ENCODE peak calls at places on chromosomes 7 and 10, in six cellular contexts. One of them, this sample, is unnamed.

GRCh38 chr10:90047243-90047729 is 345.9 kb downstream of the KIF20B start:
- DNase-seq in Peyer's patch: no peak
- DNase-seq in uterus: no peak
- DNase-seq in K562: no peak
- DNase-seq in lower leg skin: no peak
- DNase-seq in heart left ventricle: no peak
- DNase-seq in this sample: no peak

GRCh38 chr7:54469740-54470139 is 72.4 kb upstream of the VSTM2A start:
- DNase-seq in Peyer's patch: no peak
- DNase-seq in uterus: no peak
- DNase-seq in K562: no peak
- DNase-seq in lower leg skin: no peak
- DNase-seq in heart left ventricle: no peak
- DNase-seq in this sample: no peak

GRCh38 chr10:107013258-107014001 is 151.1 kb downstream of the SORCS1 start:
- DNase-seq in Peyer's patch: no peak
- DNase-seq in uterus: no peak
- DNase-seq in K562: no peak
- DNase-seq in lower leg skin: no peak
- DNase-seq in heart left ventricle: no peak
- DNase-seq in this sample: no peak

GRCh38 chr7:158397885-158398284 is 189.7 kb downstream of the PTPRN2 start:
- DNase-seq in Peyer's patch: no peak
- DNase-seq in uterus: no peak
- DNase-seq in K562: no peak
- DNase-seq in lower leg skin: no peak
- DNase-seq in heart left ventricle: no peak
- DNase-seq in this sample: no peak

GRCh38 chr7:90411510-90411909 is 8.2 kb downstream of the CLDN12 start:
- DNase-seq in Peyer's patch: no peak
- DNase-seq in uterus: no peak
- DNase-seq in K562: no peak
- DNase-seq in lower leg skin: no peak
- DNase-seq in heart left ventricle: no peak
- DNase-seq in this sample: no peak

GRCh38 chr10:22779331-22780019 is 65.1 kb upstream of the PIP4K2A start:
- DNase-seq in Peyer's patch: no peak
- DNase-seq in uterus: no peak
- DNase-seq in K562: no peak
- DNase-seq in lower leg skin: no peak
- DNase-seq in heart left ventricle: no peak
- DNase-seq in this sample: no peak

GRCh38 chr10:86446424-86446823 is 75.2 kb downstream of the WAPL start:
- DNase-seq in Peyer's patch: no peak
- DNase-seq in uterus: no peak
- DNase-seq in K562: no peak
- DNase-seq in lower leg skin: no peak
- DNase-seq in heart left ventricle: no peak
- DNase-seq in this sample: no peak

GRCh38 chr7:73358590-73359275 is 30.8 kb downstream of the FKBP6 start:
- DNase-seq in Peyer's patch: no peak
- DNase-seq in uterus: no peak
- DNase-seq in K562: no peak
- DNase-seq in lower leg skin: no peak
- DNase-seq in heart left ventricle: no peak
- DNase-seq in this sample: no peak

GRCh38 chr7:82020076-82020475 is 250.2 kb upstream of the HGF start:
- DNase-seq in Peyer's patch: no peak
- DNase-seq in uterus: no peak
- DNase-seq in K562: no peak
- DNase-seq in lower leg skin: no peak
- DNase-seq in heart left ventricle: no peak
- DNase-seq in this sample: no peak

GRCh38 chr7:54839538-54840213 is 80.7 kb upstream of the SEC61G start:
- DNase-seq in Peyer's patch: peak; percentile 58
- DNase-seq in uterus: no peak
- DNase-seq in K562: no peak
- DNase-seq in lower leg skin: peak; percentile 66
- DNase-seq in heart left ventricle: peak; percentile 81
- DNase-seq in this sample: peak; percentile 46

GRCh38 chr10:30445716-30446115 is 11.7 kb downstream of the MAP3K8 start:
- DNase-seq in Peyer's patch: no peak
- DNase-seq in uterus: no peak
- DNase-seq in K562: no peak
- DNase-seq in lower leg skin: no peak
- DNase-seq in heart left ventricle: no peak
- DNase-seq in this sample: no peak

GRCh38 chr10:113788604-113789083 is 37.2 kb downstream of the PLEKHS1 start:
- DNase-seq in Peyer's patch: no peak
- DNase-seq in uterus: no peak
- DNase-seq in K562: peak; percentile 10
- DNase-seq in lower leg skin: peak; percentile 52
- DNase-seq in heart left ventricle: no peak
- DNase-seq in this sample: no peak

GRCh38 chr10:90579602-90580242 is 278.1 kb downstream of the HTR7 start:
- DNase-seq in Peyer's patch: no peak
- DNase-seq in uterus: no peak
- DNase-seq in K562: no peak
- DNase-seq in lower leg skin: no peak
- DNase-seq in heart left ventricle: no peak
- DNase-seq in this sample: no peak

GRCh38 chr7:455110-455928 is 64.3 kb downstream of the PDGFA start:
- DNase-seq in Peyer's patch: no peak
- DNase-seq in uterus: peak; percentile 48
- DNase-seq in K562: peak; percentile 89
- DNase-seq in lower leg skin: no peak
- DNase-seq in heart left ventricle: peak; percentile 78
- DNase-seq in this sample: peak; percentile 42

GRCh38 chr10:122163182-122164027 is 107.7 kb upstream of the BTBD16 start:
- DNase-seq in Peyer's patch: no peak
- DNase-seq in uterus: no peak
- DNase-seq in K562: no peak
- DNase-seq in lower leg skin: no peak
- DNase-seq in heart left ventricle: no peak
- DNase-seq in this sample: no peak

GRCh38 chr7:14191686-14192098 is 202.2 kb upstream of the ETV1 start:
- DNase-seq in Peyer's patch: no peak
- DNase-seq in uterus: no peak
- DNase-seq in K562: no peak
- DNase-seq in lower leg skin: no peak
- DNase-seq in heart left ventricle: no peak
- DNase-seq in this sample: no peak

GRCh38 chr7:17474724-17475344 is 176.4 kb downstream of the AHR start:
- DNase-seq in Peyer's patch: no peak
- DNase-seq in uterus: no peak
- DNase-seq in K562: no peak
- DNase-seq in lower leg skin: no peak
- DNase-seq in heart left ventricle: no peak
- DNase-seq in this sample: no peak

GRCh38 chr10:15370741-15371701 is at the start of gene FAM171A1:
- DNase-seq in Peyer's patch: peak; percentile 82
- DNase-seq in uterus: peak; percentile 30
- DNase-seq in K562: peak; percentile 79
- DNase-seq in lower leg skin: no peak
- DNase-seq in heart left ventricle: peak; percentile 45
- DNase-seq in this sample: peak; percentile 68

GRCh38 chr7:108004220-108005142 is 1.5 kb upstream of the LAMB1 start:
- DNase-seq in Peyer's patch: no peak
- DNase-seq in uterus: peak; percentile 46
- DNase-seq in K562: no peak
- DNase-seq in lower leg skin: no peak
- DNase-seq in heart left ventricle: no peak
- DNase-seq in this sample: no peak

GRCh38 chr7:107530749-107531148 is 33.0 kb downstream of the COG5 start:
- DNase-seq in Peyer's patch: no peak
- DNase-seq in uterus: no peak
- DNase-seq in K562: no peak
- DNase-seq in lower leg skin: no peak
- DNase-seq in heart left ventricle: no peak
- DNase-seq in this sample: no peak

DNA sequence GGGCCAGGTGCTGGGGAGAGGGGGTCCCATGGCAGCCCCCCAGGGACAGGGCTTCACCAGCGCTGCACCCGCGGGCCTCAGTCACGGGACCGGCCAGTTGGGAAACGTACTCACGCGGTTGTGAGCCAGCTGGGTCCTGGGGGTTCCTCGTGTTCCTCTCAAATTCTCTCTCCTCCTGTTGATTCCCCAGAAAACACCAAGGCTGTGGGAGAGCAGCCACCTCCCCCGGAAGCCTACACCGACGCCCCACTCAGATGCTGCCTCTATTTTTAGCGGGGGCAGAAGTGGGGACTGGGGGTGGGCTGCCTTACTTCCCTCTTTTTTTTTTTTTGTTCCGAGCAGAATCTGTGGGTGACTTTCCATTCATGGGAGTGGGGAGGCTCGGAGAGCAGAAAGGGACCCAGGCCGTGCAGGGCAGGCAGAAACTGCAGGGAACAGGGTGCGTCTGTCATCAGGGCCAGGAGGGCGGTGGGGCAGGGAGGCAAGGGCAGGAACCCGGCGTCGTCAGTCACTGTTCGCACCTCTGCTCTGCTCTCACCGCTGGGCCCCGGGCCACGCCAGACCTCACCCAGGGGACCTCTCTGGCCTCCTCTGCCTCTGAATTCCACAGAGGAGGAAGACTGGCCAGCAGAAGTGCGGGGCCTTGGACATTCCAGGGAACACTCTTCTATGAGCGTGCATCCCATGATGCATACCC is 63.1 kb downstream of the CARD11 start:
- DNase-seq in Peyer's patch: no peak
- DNase-seq in uterus: no peak
- DNase-seq in K562: no peak
- DNase-seq in lower leg skin: no peak
- DNase-seq in heart left ventricle: no peak
- DNase-seq in this sample: no peak
- TF ChIP-seq POLR2A in Peyer's patch: no peak
- TF ChIP-seq POLR2A in uterus: no peak
- TF ChIP-seq POLR2A in K562: no peak
- TF ChIP-seq POLR2A in lower leg skin: no peak
- TF ChIP-seq POLR2A in heart left ventricle: no peak
- TF ChIP-seq POLR2A in this sample: no peak

DNA sequence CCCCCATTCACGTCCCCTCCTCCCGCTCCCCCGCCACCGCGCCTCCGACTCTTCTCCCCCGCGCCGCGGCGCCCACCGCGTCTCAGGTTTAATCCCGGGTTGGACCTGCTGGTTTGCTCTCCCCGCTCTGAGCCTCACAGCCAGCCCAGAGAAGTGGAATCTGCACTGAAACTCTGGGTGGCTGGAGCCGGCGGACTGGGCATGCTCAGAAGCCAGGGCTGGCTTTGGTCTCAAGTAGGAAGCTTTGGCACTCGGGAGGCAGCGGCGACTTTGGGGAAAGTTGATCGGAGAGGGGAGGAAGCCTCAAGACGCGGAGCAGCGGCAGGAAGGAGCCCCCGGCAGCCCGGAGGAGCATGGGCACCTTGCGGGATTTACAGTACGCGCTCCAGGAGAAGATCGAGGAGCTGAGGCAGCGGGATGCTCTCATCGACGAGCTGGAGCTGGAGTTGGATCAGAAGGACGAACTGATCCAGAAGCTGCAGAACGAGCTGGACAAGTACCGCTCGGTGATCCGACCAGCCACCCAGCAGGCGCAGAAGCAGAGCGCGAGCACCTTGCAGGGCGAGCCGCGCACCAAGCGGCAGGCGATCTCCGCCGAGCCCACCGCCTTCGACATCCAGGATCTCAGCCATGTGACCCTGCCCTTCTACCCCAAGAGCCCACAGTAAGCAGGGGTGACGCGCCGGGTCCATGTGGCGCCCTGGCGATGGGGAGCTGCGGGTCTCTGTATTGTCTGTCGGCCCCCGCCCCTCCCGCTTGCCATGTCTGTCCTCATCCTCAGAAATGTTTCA is at the start of gene PRKG1:
- DNase-seq in Peyer's patch: peak; percentile 70
- DNase-seq in uterus: peak; percentile 81
- DNase-seq in K562: no peak
- DNase-seq in lower leg skin: peak; percentile 55
- DNase-seq in heart left ventricle: peak; percentile 68
- DNase-seq in this sample: peak; percentile 75
- TF ChIP-seq POLR2A in Peyer's patch: no peak
- TF ChIP-seq POLR2A in uterus: peak; percentile 17
- TF ChIP-seq POLR2A in K562: no peak
- TF ChIP-seq POLR2A in lower leg skin: no peak
- TF ChIP-seq POLR2A in heart left ventricle: no peak
- TF ChIP-seq POLR2A in this sample: peak; percentile 31

DNA sequence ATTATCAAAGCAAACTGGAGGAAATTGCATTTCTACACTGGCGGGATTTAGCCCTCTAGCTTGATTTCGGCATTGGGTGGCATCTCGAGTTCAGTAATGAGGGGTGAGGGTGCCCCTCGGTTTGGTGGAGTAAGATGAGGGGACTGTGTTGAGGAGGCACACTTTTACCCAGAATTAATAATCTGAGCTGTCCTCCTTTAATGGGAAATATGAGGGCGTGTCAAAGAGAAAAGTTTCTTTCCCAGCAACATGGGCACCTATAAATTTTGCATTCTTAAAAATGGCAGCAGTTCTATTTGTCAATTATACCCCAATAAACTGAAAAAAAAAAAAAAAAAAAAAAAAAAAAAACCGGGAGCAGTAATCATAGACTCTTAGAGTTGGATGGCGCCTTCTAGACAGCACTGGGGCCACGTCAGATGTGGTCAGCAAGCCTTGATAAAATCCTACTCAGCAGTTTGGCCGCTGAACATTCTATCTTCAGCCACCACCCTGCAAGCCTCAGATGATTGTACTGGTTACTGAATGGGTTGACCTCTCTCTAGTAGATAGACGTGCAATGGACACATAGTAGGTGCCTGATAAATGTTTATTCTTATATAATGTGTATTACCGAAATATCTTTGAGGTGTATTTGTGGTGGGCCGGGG is 931 bp downstream of the PAPSS2 start:
- DNase-seq in Peyer's patch: peak; percentile 57
- DNase-seq in uterus: peak; percentile 28
- DNase-seq in K562: no peak
- DNase-seq in lower leg skin: peak; percentile 39
- DNase-seq in heart left ventricle: peak; percentile 15
- DNase-seq in this sample: peak; percentile 56
- TF ChIP-seq POLR2A in Peyer's patch: peak; percentile 48
- TF ChIP-seq POLR2A in uterus: no peak
- TF ChIP-seq POLR2A in K562: no peak
- TF ChIP-seq POLR2A in lower leg skin: no peak
- TF ChIP-seq POLR2A in heart left ventricle: no peak
- TF ChIP-seq POLR2A in this sample: no peak

GRCh38 chr7:134362587-134363483 is 46.1 kb upstream of the SLC35B4 start:
- DNase-seq in Peyer's patch: no peak
- DNase-seq in uterus: no peak
- DNase-seq in K562: no peak
- DNase-seq in lower leg skin: no peak
- DNase-seq in heart left ventricle: no peak
- DNase-seq in this sample: no peak
- TF ChIP-seq POLR2A in Peyer's patch: no peak
- TF ChIP-seq POLR2A in uterus: no peak
- TF ChIP-seq POLR2A in K562: no peak
- TF ChIP-seq POLR2A in lower leg skin: no peak
- TF ChIP-seq POLR2A in heart left ventricle: no peak
- TF ChIP-seq POLR2A in this sample: no peak